ENCODE peak calls at places on chromosomes 7 and 10, in eight cellular contexts. One of them, this sample, is unnamed.

GRCh38 chr7:29564455-29565185 is 985 bp downstream of the PRR15 start:
- DNase-seq in psoas muscle: peak
- DNase-seq in hepatocyte: peak
- DNase-seq in transverse colon: peak
- DNase-seq in tibial artery: peak
- DNase-seq in fibroblast of mammary gland: peak
- DNase-seq in heart right ventricle: peak
- DNase-seq in fibroblast of lung: peak
- DNase-seq in this sample: peak

GRCh38 chr10:57982091-57982490 is 285.6 kb downstream of the IPMK start:
- DNase-seq in psoas muscle: no peak
- DNase-seq in hepatocyte: no peak
- DNase-seq in transverse colon: no peak
- DNase-seq in tibial artery: no peak
- DNase-seq in fibroblast of mammary gland: no peak
- DNase-seq in heart right ventricle: no peak
- DNase-seq in fibroblast of lung: no peak
- DNase-seq in this sample: no peak

GRCh38 chr7:55423277-55423711 is 58.2 kb downstream of the LANCL2 start:
- DNase-seq in psoas muscle: no peak
- DNase-seq in hepatocyte: no peak
- DNase-seq in transverse colon: no peak
- DNase-seq in tibial artery: no peak
- DNase-seq in fibroblast of mammary gland: peak
- DNase-seq in heart right ventricle: no peak
- DNase-seq in fibroblast of lung: peak
- DNase-seq in this sample: no peak

GRCh38 chr7:24923172-24923865 is 56.7 kb downstream of the OSBPL3 start:
- DNase-seq in psoas muscle: no peak
- DNase-seq in hepatocyte: no peak
- DNase-seq in transverse colon: no peak
- DNase-seq in tibial artery: no peak
- DNase-seq in fibroblast of mammary gland: no peak
- DNase-seq in heart right ventricle: no peak
- DNase-seq in fibroblast of lung: no peak
- DNase-seq in this sample: no peak

GRCh38 chr7:142811154-142811737 is 40.5 kb downstream of the PRSS2 start:
- DNase-seq in psoas muscle: no peak
- DNase-seq in hepatocyte: peak
- DNase-seq in transverse colon: no peak
- DNase-seq in tibial artery: no peak
- DNase-seq in fibroblast of mammary gland: peak
- DNase-seq in heart right ventricle: no peak
- DNase-seq in fibroblast of lung: peak
- DNase-seq in this sample: no peak

GRCh38 chr7:134703241-134703594 is 56.6 kb downstream of the BPGM start:
- DNase-seq in psoas muscle: no peak
- DNase-seq in hepatocyte: no peak
- DNase-seq in transverse colon: no peak
- DNase-seq in tibial artery: no peak
- DNase-seq in fibroblast of mammary gland: no peak
- DNase-seq in heart right ventricle: no peak
- DNase-seq in fibroblast of lung: no peak
- DNase-seq in this sample: no peak

GRCh38 chr10:69250041-69250440 is 28.3 kb upstream of the HK1 start:
- DNase-seq in psoas muscle: no peak
- DNase-seq in hepatocyte: no peak
- DNase-seq in transverse colon: no peak
- DNase-seq in tibial artery: no peak
- DNase-seq in fibroblast of mammary gland: no peak
- DNase-seq in heart right ventricle: no peak
- DNase-seq in fibroblast of lung: no peak
- DNase-seq in this sample: no peak

GRCh38 chr7:8436965-8437364 is 3.6 kb downstream of the NXPH1 start:
- DNase-seq in psoas muscle: no peak
- DNase-seq in hepatocyte: peak
- DNase-seq in transverse colon: peak
- DNase-seq in tibial artery: no peak
- DNase-seq in fibroblast of mammary gland: peak
- DNase-seq in heart right ventricle: no peak
- DNase-seq in fibroblast of lung: no peak
- DNase-seq in this sample: no peak

GRCh38 chr7:359776-360361 is 69.9 kb downstream of the FOXL3 start:
- DNase-seq in psoas muscle: peak
- DNase-seq in hepatocyte: no peak
- DNase-seq in transverse colon: no peak
- DNase-seq in tibial artery: no peak
- DNase-seq in fibroblast of mammary gland: no peak
- DNase-seq in heart right ventricle: no peak
- DNase-seq in fibroblast of lung: no peak
- DNase-seq in this sample: no peak

GRCh38 chr10:77620731-77621130 is 16.9 kb downstream of the KCNMA1 start:
- DNase-seq in psoas muscle: no peak
- DNase-seq in hepatocyte: no peak
- DNase-seq in transverse colon: no peak
- DNase-seq in tibial artery: no peak
- DNase-seq in fibroblast of mammary gland: no peak
- DNase-seq in heart right ventricle: no peak
- DNase-seq in fibroblast of lung: no peak
- DNase-seq in this sample: no peak

GRCh38 chr10:63384001-63384400 is 81.8 kb downstream of the JMJD1C start:
- DNase-seq in psoas muscle: no peak
- DNase-seq in hepatocyte: no peak
- DNase-seq in transverse colon: no peak
- DNase-seq in tibial artery: no peak
- DNase-seq in fibroblast of mammary gland: peak
- DNase-seq in heart right ventricle: no peak
- DNase-seq in fibroblast of lung: peak
- DNase-seq in this sample: no peak

GRCh38 chr10:117300671-117301070 is 59.8 kb downstream of the SLC18A2 start:
- DNase-seq in psoas muscle: no peak
- DNase-seq in hepatocyte: no peak
- DNase-seq in transverse colon: no peak
- DNase-seq in tibial artery: no peak
- DNase-seq in fibroblast of mammary gland: no peak
- DNase-seq in heart right ventricle: no peak
- DNase-seq in fibroblast of lung: no peak
- DNase-seq in this sample: no peak

GRCh38 chr7:373818-374705 is 84.1 kb downstream of the FOXL3 start:
- DNase-seq in psoas muscle: peak
- DNase-seq in hepatocyte: no peak
- DNase-seq in transverse colon: peak
- DNase-seq in tibial artery: no peak
- DNase-seq in fibroblast of mammary gland: no peak
- DNase-seq in heart right ventricle: no peak
- DNase-seq in fibroblast of lung: no peak
- DNase-seq in this sample: peak

GRCh38 chr7:149209518-149210269 is 14.3 kb downstream of the ZNF282 start:
- DNase-seq in psoas muscle: peak
- DNase-seq in hepatocyte: peak
- DNase-seq in transverse colon: peak
- DNase-seq in tibial artery: no peak
- DNase-seq in fibroblast of mammary gland: peak
- DNase-seq in heart right ventricle: no peak
- DNase-seq in fibroblast of lung: peak
- DNase-seq in this sample: no peak

GRCh38 chr7:5528815-5529442 is 105.3 kb upstream of the TNRC18 start:
- DNase-seq in psoas muscle: peak
- DNase-seq in hepatocyte: no peak
- DNase-seq in transverse colon: no peak
- DNase-seq in tibial artery: no peak
- DNase-seq in fibroblast of mammary gland: no peak
- DNase-seq in heart right ventricle: no peak
- DNase-seq in fibroblast of lung: peak
- DNase-seq in this sample: no peak

GRCh38 chr7:5769571-5769970 is 11.9 kb downstream of the RNF216 start:
- DNase-seq in psoas muscle: no peak
- DNase-seq in hepatocyte: no peak
- DNase-seq in transverse colon: no peak
- DNase-seq in tibial artery: no peak
- DNase-seq in fibroblast of mammary gland: peak
- DNase-seq in heart right ventricle: no peak
- DNase-seq in fibroblast of lung: no peak
- DNase-seq in this sample: no peak

GRCh38 chr10:101388671-101389276 is 34.8 kb downstream of the BTRC start:
- DNase-seq in psoas muscle: no peak
- DNase-seq in hepatocyte: no peak
- DNase-seq in transverse colon: no peak
- DNase-seq in tibial artery: no peak
- DNase-seq in fibroblast of mammary gland: peak
- DNase-seq in heart right ventricle: no peak
- DNase-seq in fibroblast of lung: no peak
- DNase-seq in this sample: no peak

GRCh38 chr10:99711129-99711719 is 20.7 kb downstream of the COX15 start:
- DNase-seq in psoas muscle: no peak
- DNase-seq in hepatocyte: peak
- DNase-seq in transverse colon: peak
- DNase-seq in tibial artery: no peak
- DNase-seq in fibroblast of mammary gland: peak
- DNase-seq in heart right ventricle: peak
- DNase-seq in fibroblast of lung: peak
- DNase-seq in this sample: no peak

GRCh38 chr7:28104811-28105210 is 75.8 kb downstream of the JAZF1 start:
- DNase-seq in psoas muscle: no peak
- DNase-seq in hepatocyte: no peak
- DNase-seq in transverse colon: no peak
- DNase-seq in tibial artery: no peak
- DNase-seq in fibroblast of mammary gland: no peak
- DNase-seq in heart right ventricle: no peak
- DNase-seq in fibroblast of lung: no peak
- DNase-seq in this sample: no peak

GRCh38 chr10:52540479-52540984 is 226.5 kb downstream of the DKK1 start:
- DNase-seq in psoas muscle: no peak
- DNase-seq in hepatocyte: no peak
- DNase-seq in transverse colon: no peak
- DNase-seq in tibial artery: no peak
- DNase-seq in fibroblast of mammary gland: peak
- DNase-seq in heart right ventricle: no peak
- DNase-seq in fibroblast of lung: no peak
- DNase-seq in this sample: no peak
- H3K4me3 ChIP-seq in psoas muscle: no peak
- H3K4me3 ChIP-seq in hepatocyte: no peak
- H3K4me3 ChIP-seq in transverse colon: no peak
- H3K4me3 ChIP-seq in tibial artery: no peak
- H3K4me3 ChIP-seq in fibroblast of mammary gland: no peak
- H3K4me3 ChIP-seq in heart right ventricle: no peak
- H3K4me3 ChIP-seq in fibroblast of lung: no peak
- H3K4me3 ChIP-seq in this sample: no peak

DNA sequence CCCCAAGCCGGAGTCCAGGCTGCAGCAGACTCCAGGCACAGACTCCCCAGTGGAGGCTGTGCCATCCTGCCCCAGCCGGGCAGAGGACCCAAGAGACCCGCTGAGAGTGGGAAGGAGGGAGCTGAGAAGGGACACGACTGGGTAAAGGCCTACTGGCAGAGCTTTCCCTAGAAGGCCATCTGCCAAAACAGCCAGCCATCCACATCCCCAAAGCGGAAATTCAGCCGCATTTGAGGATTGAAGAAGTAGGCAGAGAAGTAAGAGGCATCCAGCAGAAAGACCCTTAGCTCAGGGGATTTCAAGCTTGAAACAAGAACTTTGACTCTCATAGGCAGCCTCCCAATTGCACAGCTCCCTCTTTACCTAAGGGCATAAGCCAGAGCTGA is 853 bp downstream of the CPXM2 start:
- DNase-seq in psoas muscle: no peak
- DNase-seq in hepatocyte: no peak
- DNase-seq in transverse colon: no peak
- DNase-seq in tibial artery: peak
- DNase-seq in fibroblast of mammary gland: no peak
- DNase-seq in heart right ventricle: no peak
- DNase-seq in fibroblast of lung: no peak
- DNase-seq in this sample: no peak
- H3K4me3 ChIP-seq in psoas muscle: peak
- H3K4me3 ChIP-seq in hepatocyte: no peak
- H3K4me3 ChIP-seq in transverse colon: peak
- H3K4me3 ChIP-seq in tibial artery: peak
- H3K4me3 ChIP-seq in fibroblast of mammary gland: no peak
- H3K4me3 ChIP-seq in heart right ventricle: peak
- H3K4me3 ChIP-seq in fibroblast of lung: no peak
- H3K4me3 ChIP-seq in this sample: peak

GRCh38 chr10:61837748-61838055 is 63.8 kb upstream of the ARID5B start:
- DNase-seq in psoas muscle: no peak
- DNase-seq in hepatocyte: peak
- DNase-seq in transverse colon: no peak
- DNase-seq in tibial artery: no peak
- DNase-seq in fibroblast of mammary gland: no peak
- DNase-seq in heart right ventricle: no peak
- DNase-seq in fibroblast of lung: peak
- DNase-seq in this sample: no peak

GRCh38 chr10:61835909-61836232 is 65.6 kb upstream of the ARID5B start:
- DNase-seq in psoas muscle: no peak
- DNase-seq in hepatocyte: no peak
- DNase-seq in transverse colon: no peak
- DNase-seq in tibial artery: no peak
- DNase-seq in fibroblast of mammary gland: peak
- DNase-seq in heart right ventricle: no peak
- DNase-seq in fibroblast of lung: peak
- DNase-seq in this sample: no peak

GRCh38 chr10:61836888-61837747 is 64.4 kb upstream of the ARID5B start:
- DNase-seq in psoas muscle: no peak
- DNase-seq in hepatocyte: peak
- DNase-seq in transverse colon: no peak
- DNase-seq in tibial artery: no peak
- DNase-seq in fibroblast of mammary gland: peak
- DNase-seq in heart right ventricle: no peak
- DNase-seq in fibroblast of lung: peak
- DNase-seq in this sample: no peak

GRCh38 chr10:61835069-61835908 is 66.2 kb upstream of the ARID5B start:
- DNase-seq in psoas muscle: no peak
- DNase-seq in hepatocyte: peak
- DNase-seq in transverse colon: peak
- DNase-seq in tibial artery: no peak
- DNase-seq in fibroblast of mammary gland: peak
- DNase-seq in heart right ventricle: peak
- DNase-seq in fibroblast of lung: peak
- DNase-seq in this sample: no peak

GRCh38 chr10:61836233-61836887 is 65.1 kb upstream of the ARID5B start:
- DNase-seq in psoas muscle: no peak
- DNase-seq in hepatocyte: no peak
- DNase-seq in transverse colon: no peak
- DNase-seq in tibial artery: no peak
- DNase-seq in fibroblast of mammary gland: no peak
- DNase-seq in heart right ventricle: no peak
- DNase-seq in fibroblast of lung: peak
- DNase-seq in this sample: no peak
- H3K4me3 ChIP-seq in psoas muscle: peak
- H3K4me3 ChIP-seq in hepatocyte: no peak
- H3K4me3 ChIP-seq in transverse colon: no peak
- H3K4me3 ChIP-seq in tibial artery: no peak
- H3K4me3 ChIP-seq in fibroblast of mammary gland: no peak
- H3K4me3 ChIP-seq in heart right ventricle: no peak
- H3K4me3 ChIP-seq in fibroblast of lung: peak
- H3K4me3 ChIP-seq in this sample: no peak

GRCh38 chr10:21493841-21494220 is 31.7 kb downstream of the SKIDA1 start:
- DNase-seq in psoas muscle: no peak
- DNase-seq in hepatocyte: no peak
- DNase-seq in transverse colon: no peak
- DNase-seq in tibial artery: no peak
- DNase-seq in fibroblast of mammary gland: no peak
- DNase-seq in heart right ventricle: no peak
- DNase-seq in fibroblast of lung: no peak
- DNase-seq in this sample: no peak
- H3K4me3 ChIP-seq in psoas muscle: peak
- H3K4me3 ChIP-seq in hepatocyte: no peak
- H3K4me3 ChIP-seq in transverse colon: peak
- H3K4me3 ChIP-seq in tibial artery: peak
- H3K4me3 ChIP-seq in fibroblast of mammary gland: no peak
- H3K4me3 ChIP-seq in heart right ventricle: peak
- H3K4me3 ChIP-seq in fibroblast of lung: no peak
- H3K4me3 ChIP-seq in this sample: peak